ENCODE peak calls at places on chromosomes 5 and 9, in five cellular contexts. J, I, O, C and U are unnamed samples.

GRCh38 chr9:99181206-99181605 is 40.5 kb downstream of the ALG2 start:
- DNase-seq in J (no peak), I (no peak), O (no peak), C (no peak), U (no peak)

GRCh38 chr5:50744761-50745160 is 78.3 kb downstream of the PARP8 start:
- DNase-seq in J (no peak), I (no peak), O (no peak), C (no peak), U (no peak)

GRCh38 chr9:4986291-4986690 is 1.2 kb downstream of the JAK2 start:
- DNase-seq in J (no peak), I (no peak), O (no peak), C (no peak), U (no peak)

GRCh38 chr9:112097712-112098688 is 77.1 kb downstream of the SUSD1 start:
- DNase-seq in J (peak), I (peak), O (peak), C (no peak), U (peak)

GRCh38 chr9:77846957-77847574 is 184.5 kb downstream of the GNAQ start:
- DNase-seq in J (no peak), I (no peak), O (no peak), C (peak), U (peak)

GRCh38 chr5:161078793-161079192 is 226.8 kb upstream of the ATP10B start:
- DNase-seq in J (no peak), I (no peak), O (no peak), C (no peak), U (no peak)

GRCh38 chr5:158868570-158868969 is 231.1 kb downstream of the EBF1 start:
- DNase-seq in J (no peak), I (no peak), O (no peak), C (no peak), U (no peak)

GRCh38 chr9:99237356-99237755 is 15.3 kb downstream of the SEC61B start:
- DNase-seq in J (no peak), I (no peak), O (no peak), C (no peak), U (no peak)

GRCh38 chr5:132476853-132477729 is 13.5 kb downstream of the IRF1 start:
- DNase-seq in J (no peak), I (no peak), O (no peak), C (no peak), U (no peak)

GRCh38 chr5:73630760-73631159 is 4.8 kb downstream of the ARHGEF28 start:
- DNase-seq in J (no peak), I (no peak), O (no peak), C (no peak), U (no peak)

GRCh38 chr9:36950389-36950788 is 83.7 kb downstream of the PAX5 start:
- DNase-seq in J (no peak), I (no peak), O (no peak), C (no peak), U (no peak)

GRCh38 chr5:137218471-137218870 is 280.7 kb downstream of the SPOCK1 start:
- DNase-seq in J (no peak), I (no peak), O (no peak), C (no peak), U (peak)

GRCh38 chr9:19409406-19410194 is 791 bp downstream of the ACER2 start:
- DNase-seq in J (peak), I (peak), O (no peak), C (no peak), U (peak)

GRCh38 chr9:93953492-93954435 is 1.4 kb downstream of the BARX1 start:
- DNase-seq in J (no peak), I (no peak), O (no peak), C (no peak), U (no peak)

GRCh38 chr9:123424131-123424530 is 68.1 kb downstream of the CRB2 start:
- DNase-seq in J (no peak), I (no peak), O (no peak), C (no peak), U (no peak)

GRCh38 chr9:74078647-74079046 is 418.5 kb upstream of the RORB start:
- DNase-seq in J (no peak), I (no peak), O (no peak), C (no peak), U (no peak)

GRCh38 chr5:164175083-164175482 is 669.7 kb downstream of the MAT2B start:
- DNase-seq in J (no peak), I (no peak), O (no peak), C (no peak), U (peak)

GRCh38 chr9:93651521-93651950 is 75.2 kb downstream of the PHF2 start:
- DNase-seq in J (no peak), I (no peak), O (no peak), C (no peak), U (no peak)

GRCh38 chr9:128683340-128684064 is 5.5 kb upstream of the SET start:
- DNase-seq in J (peak), I (peak), O (no peak), C (no peak), U (peak)

GRCh38 chr5:180130291-180130869 is 58.8 kb upstream of the RNF130 start:
- DNase-seq in J (no peak), I (peak), O (peak), C (no peak), U (no peak)

GRCh38 chr5:96157077-96157780 is 195.6 kb upstream of the ELL2 start:
- DNase-seq in J (no peak), I (no peak), O (no peak), C (no peak), U (no peak)

GRCh38 chr5:179325296-179326031 is 19.8 kb downstream of the ADAMTS2 start:
- DNase-seq in J (no peak), I (peak), O (no peak), C (no peak), U (no peak)

GRCh38 chr9:84297162-84297821 is 43.3 kb downstream of the SLC28A3 start:
- DNase-seq in J (no peak), I (no peak), O (no peak), C (no peak), U (no peak)

GRCh38 chr5:31556461-31556860 is 24.4 kb downstream of the C5orf22 start:
- DNase-seq in J (no peak), I (no peak), O (no peak), C (no peak), U (no peak)

GRCh38 chr9:27368317-27368985 is 71.5 kb upstream of the EQTN start:
- DNase-seq in J (no peak), I (peak), O (no peak), C (no peak), U (no peak)

GRCh38 chr5:143033535-143034260 is 263.5 kb downstream of the ARHGAP26 start:
- DNase-seq in J (no peak), I (no peak), O (no peak), C (peak), U (peak)

GRCh38 chr5:181223041-181223728 is at the start of gene TRIM41:
- DNase-seq in J (peak), I (peak), O (peak), C (peak), U (peak)

GRCh38 chr9:123338710-123339665 is 17.0 kb upstream of the CRB2 start:
- DNase-seq in J (peak), I (no peak), O (no peak), C (no peak), U (no peak)

GRCh38 chr5:59583151-59583809 is 310.2 kb downstream of the PDE4D start:
- DNase-seq in J (no peak), I (no peak), O (no peak), C (no peak), U (no peak)

GRCh38 chr9:97632406-97632991 is 669 bp downstream of the TSTD2 start:
- DNase-seq in J (no peak), I (peak), O (no peak), C (peak), U (no peak)

GRCh38 chr5:65837139-65837538 is 89.2 kb upstream of the ERBIN start:
- DNase-seq in J (no peak), I (no peak), O (no peak), C (no peak), U (peak)

GRCh38 chr5:136689563-136689962 is 324.2 kb upstream of the TRPC7 start:
- DNase-seq in J (no peak), I (no peak), O (no peak), C (no peak), U (no peak)

GRCh38 chr5:56323505-56323904 is 90.4 kb upstream of the ANKRD55 start:
- DNase-seq in J (no peak), I (no peak), O (no peak), C (no peak), U (peak)

GRCh38 chr5:143376911-143377838 is 26.3 kb downstream of the NR3C1 start:
- DNase-seq in J (no peak), I (no peak), O (no peak), C (no peak), U (peak)

GRCh38 chr5:14588145-14588544 is 6.6 kb downstream of the OTULINL start:
- DNase-seq in J (no peak), I (no peak), O (no peak), C (no peak), U (no peak)

GRCh38 chr9:15211160-15211993 is 95.6 kb downstream of the TTC39B start:
- DNase-seq in J (peak), I (peak), O (no peak), C (peak), U (peak)

GRCh38 chr5:32852535-32852934 is 141.4 kb downstream of the NPR3 start:
- DNase-seq in J (no peak), I (no peak), O (peak), C (no peak), U (peak)

GRCh38 chr5:153267506-153267905 is 223.0 kb upstream of the GRIA1 start:
- DNase-seq in J (no peak), I (no peak), O (no peak), C (no peak), U (peak)